ENCODE peak calls at places on chromosomes 7 and 10, in four cellular contexts. G, D, I and Q are unnamed samples.

GRCh38 chr10:128633864-128634541 is 507.8 kb upstream of the MKI67 start:
- DNase-seq in D (no peak), G (no peak), I (no peak), Q (no peak)

GRCh38 chr7:142438235-142438922 is 180.5 kb upstream of the PRSS58 start:
- DNase-seq in D (no peak), I (peak; percentile 20), G (peak; percentile 47), Q (peak; percentile 46)

GRCh38 chr7:14835399-14835798 is 67.2 kb downstream of the DGKB start:
- DNase-seq in G (no peak), I (no peak), D (no peak), Q (no peak)

GRCh38 chr7:122556873-122557542 is 141.9 kb downstream of the RNF133 start:
- DNase-seq in G (no peak), D (no peak), I (no peak), Q (no peak)

GRCh38 chr10:13376297-13376696 is 28.2 kb upstream of the SEPHS1 start:
- DNase-seq in I (no peak), G (no peak), D (no peak), Q (no peak)

GRCh38 chr7:112495820-112496462 is 15.2 kb downstream of the LSMEM1 start:
- DNase-seq in D (no peak), G (peak; percentile 66), I (peak; percentile 56), Q (peak; percentile 77)

GRCh38 chr7:6446977-6447588 is 671 bp downstream of the DAGLB start:
- DNase-seq in D (peak; percentile 62), I (peak; percentile 40), G (peak; percentile 47), Q (peak; percentile 80)

GRCh38 chr7:133003052-133003910 is 78.6 kb downstream of the CHCHD3 start:
- DNase-seq in G (no peak), I (no peak), D (no peak), Q (no peak)

GRCh38 chr7:128215739-128216138 is 25.3 kb upstream of the LEP start:
- DNase-seq in I (no peak), G (no peak), D (no peak), Q (no peak)

GRCh38 chr7:127644484-127644883 is 7.5 kb upstream of the SND1 start:
- DNase-seq in I (no peak), G (no peak), D (no peak), Q (no peak)

GRCh38 chr10:58660577-58661255 is 148.0 kb downstream of the BICC1 start:
- DNase-seq in G (no peak), D (no peak), I (no peak), Q (no peak)

GRCh38 chr7:2118056-2118455 is 114.7 kb downstream of the MAD1L1 start:
- DNase-seq in I (no peak), G (no peak), D (no peak), Q (no peak)